ENCODE peak calls at places on chromosomes 16 and 17, in nine cellular contexts. W is effector memory CD4-positive, alpha-beta T cell; Q is tibial nerve; P is CD8-positive, alpha-beta memory T cell; R is uterus; X is heart left ventricle; L is IMR-90; S is SK-N-SH; Y is WERI-Rb-1. J is an unnamed sample. For H3K36me3, the result is how much of the 10 kb centered on the place peaks cover.

GRCh38 chr16:51540259-51540658 is 389.2 kb upstream of the SALL1 start:
- DNase-seq in P (no peak), Y (no peak), L (peak), W (no peak), X (no peak), Q (no peak), S (no peak), R (no peak), J (no peak)

GRCh38 chr16:75000481-75001081 is 1.8 kb downstream of the ZNRF1 start:
- DNase-seq in Q (no peak), Y (no peak), W (no peak), R (no peak), L (peak), S (peak), P (no peak), X (peak), J (peak)

GRCh38 chr17:19304209-19304608 is 58.3 kb downstream of the B9D1 start:
- DNase-seq in W (no peak), P (no peak), L (peak), Q (peak), Y (no peak), S (no peak), X (peak), R (peak), J (no peak)

GRCh38 chr17:41785091-41785875 is 1.2 kb downstream of the JUP start:
- DNase-seq in P (no peak), X (peak), L (no peak), S (peak), Y (no peak), W (no peak), Q (no peak), R (no peak), J (peak)

GRCh38 chr17:33404070-33404770 is 111.1 kb upstream of the ASIC2 start:
- DNase-seq in P (no peak), Y (peak), X (no peak), W (no peak), Q (no peak), S (no peak), L (no peak), R (no peak), J (no peak)

GRCh38 chr16:78642621-78643285 is 543.3 kb downstream of the WWOX start:
- DNase-seq in Y (no peak), L (no peak), Q (no peak), P (no peak), R (no peak), S (no peak), W (no peak), X (no peak), J (no peak)

GRCh38 chr16:8120001-8120400 is 470.3 kb downstream of the TMEM114 start:
- DNase-seq in S (no peak), R (no peak), W (no peak), P (no peak), Q (no peak), L (no peak), X (no peak), Y (no peak), J (no peak)

GRCh38 chr17:71713846-71714245 is 407.0 kb upstream of the SOX9 start:
- DNase-seq in S (no peak), X (no peak), Q (no peak), P (no peak), W (no peak), Y (no peak), R (no peak), L (no peak), J (no peak)

GRCh38 chr16:22849517-22849916 is 35.6 kb downstream of the HS3ST2 start:
- DNase-seq in Q (no peak), L (no peak), X (no peak), S (no peak), R (no peak), W (no peak), Y (no peak), P (no peak), J (no peak)

GRCh38 chr17:83057397-83057761 is 22.0 kb upstream of the METRNL start:
- DNase-seq in W (no peak), Q (peak), P (no peak), S (peak), R (no peak), Y (peak), X (no peak), L (no peak), J (peak)

GRCh38 chr17:16917995-16918394 is 53.9 kb downstream of the TNFRSF13B start:
- DNase-seq in Q (no peak), P (no peak), W (no peak), Y (no peak), S (no peak), L (no peak), X (no peak), R (no peak), J (no peak)

GRCh38 chr16:48413291-48413690 is 28.1 kb upstream of the SIAH1 start:
- DNase-seq in P (no peak), S (no peak), W (no peak), Y (no peak), L (no peak), R (no peak), Q (no peak), X (no peak), J (no peak)

GRCh38 chr17:59851431-59852375 is 41.0 kb downstream of the TUBD1 start:
- DNase-seq in W (no peak), P (no peak), S (no peak), X (no peak), Q (peak), L (peak), Y (no peak), R (peak), J (no peak)

GRCh38 chr17:21161498-21162393 is 35.0 kb downstream of the DHRS7B start:
- DNase-seq in Q (no peak), P (no peak), Y (no peak), R (no peak), W (no peak), S (no peak), X (no peak), L (peak), J (no peak)

GRCh38 chr17:38667099-38667786 is 7.5 kb downstream of the EPOP start:
- DNase-seq in Q (peak), S (peak), L (peak), W (peak), R (peak), P (peak), X (peak), Y (peak), J (peak)

GRCh38 chr17:78351449-78352006 is 8.3 kb downstream of the SOCS3 start:
- DNase-seq in L (peak), R (peak), W (no peak), P (no peak), Y (no peak), S (no peak), Q (peak), X (peak), J (peak)

GRCh38 chr17:56431736-56432135 is 161.8 kb upstream of the NOG start:
- DNase-seq in S (no peak), X (no peak), Y (no peak), L (peak), R (no peak), Q (no peak), W (no peak), P (no peak), J (peak)

GRCh38 chr17:3667366-3668278 is 756 bp downstream of the TAX1BP3 start:
- DNase-seq in R (peak), P (no peak), S (peak), W (no peak), Y (peak), L (peak), Q (peak), X (peak), J (peak)

GRCh38 chr16:11877374-11877773 is 26.0 kb upstream of the RSL1D1 start:
- DNase-seq in L (peak), Q (no peak), X (no peak), S (no peak), P (no peak), W (no peak), R (no peak), Y (no peak), J (no peak)

GRCh38 chr17:37488607-37489196 is 989 bp upstream of the DUSP14 start:
- DNase-seq in W (peak), P (peak), Y (peak), R (peak), S (peak), Q (peak), X (peak), L (peak), J (peak)

GRCh38 chr16:73124665-73125064 is 76.7 kb upstream of the ZFHX3 start:
- DNase-seq in S (no peak), P (no peak), Q (no peak), W (no peak), X (no peak), R (no peak), Y (no peak), L (no peak), J (no peak)

GRCh38 chr17:62760059-62760887 is 47.8 kb downstream of the MARCHF10 start:
- DNase-seq in L (peak), Y (no peak), P (no peak), Q (no peak), R (no peak), X (no peak), S (no peak), W (no peak), J (no peak)

GRCh38 chr17:79797492-79798295 is 817 bp upstream of the CBX8 start:
- DNase-seq in W (no peak), R (no peak), X (no peak), Y (peak), S (peak), Q (no peak), L (no peak), P (peak), J (no peak)

GRCh38 chr17:16886655-16887322 is 85.1 kb downstream of the TNFRSF13B start:
- DNase-seq in Y (no peak), W (no peak), Q (no peak), X (no peak), S (no peak), R (no peak), P (no peak), L (no peak), J (no peak)

GRCh38 chr16:52546291-52546941 is 527 bp downstream of the TOX3 start:
- DNase-seq in X (no peak), Q (no peak), S (peak), R (no peak), P (no peak), W (no peak), Y (peak), L (no peak), J (peak)

GRCh38 chr17:76033139-76033538 is 6.0 kb upstream of the EVPL start:
- DNase-seq in L (no peak), P (no peak), R (no peak), Y (no peak), X (no peak), S (no peak), W (no peak), Q (no peak), J (no peak)

GRCh38 chr17:76036497-76037380 is 9.6 kb upstream of the EVPL start:
- DNase-seq in Q (no peak), R (no peak), Y (no peak), L (peak), S (peak), X (no peak), P (no peak), W (no peak), J (peak)

GRCh38 chr17:76039121-76039520 is 12.0 kb upstream of the EVPL start:
- DNase-seq in Y (peak), S (no peak), P (no peak), X (no peak), Q (no peak), L (peak), W (no peak), R (peak), J (peak)

GRCh38 chr17:76034433-76035185 is 7.5 kb upstream of the EVPL start:
- DNase-seq in L (no peak), P (no peak), W (no peak), Q (no peak), R (no peak), X (no peak), Y (no peak), S (no peak), J (no peak)

GRCh38 chr17:76038050-76038449 is 10.9 kb upstream of the EVPL start:
- DNase-seq in Y (no peak), W (no peak), P (no peak), X (no peak), R (no peak), S (no peak), Q (no peak), L (peak), J (no peak)
- H3K36me3 ChIP-seq in Y (half or more), W (half or more), P (under half), X (half or more), R (under half), S (under half), Q (under half), L (under half), J (under half)

GRCh38 chr16:3087836-3088235 is 11.3 kb downstream of the ZSCAN10 start:
- DNase-seq in P (no peak), X (peak), L (no peak), W (no peak), S (no peak), Y (no peak), Q (no peak), R (no peak), J (peak)

GRCh38 chr16:3088450-3088849 is 10.6 kb downstream of the ZSCAN10 start:
- DNase-seq in X (no peak), Q (no peak), L (no peak), S (no peak), P (no peak), Y (no peak), R (no peak), W (no peak), J (peak)

GRCh38 chr16:3088925-3089716 is 10.0 kb downstream of the ZSCAN10 start:
- DNase-seq in R (no peak), S (no peak), Q (no peak), W (no peak), X (no peak), P (no peak), Y (no peak), L (no peak), J (peak)

GRCh38 chr16:3091551-3091950 is 7.5 kb downstream of the ZSCAN10 start:
- DNase-seq in W (no peak), L (no peak), X (no peak), P (no peak), Q (no peak), S (no peak), Y (no peak), R (no peak), J (no peak)

DNA sequence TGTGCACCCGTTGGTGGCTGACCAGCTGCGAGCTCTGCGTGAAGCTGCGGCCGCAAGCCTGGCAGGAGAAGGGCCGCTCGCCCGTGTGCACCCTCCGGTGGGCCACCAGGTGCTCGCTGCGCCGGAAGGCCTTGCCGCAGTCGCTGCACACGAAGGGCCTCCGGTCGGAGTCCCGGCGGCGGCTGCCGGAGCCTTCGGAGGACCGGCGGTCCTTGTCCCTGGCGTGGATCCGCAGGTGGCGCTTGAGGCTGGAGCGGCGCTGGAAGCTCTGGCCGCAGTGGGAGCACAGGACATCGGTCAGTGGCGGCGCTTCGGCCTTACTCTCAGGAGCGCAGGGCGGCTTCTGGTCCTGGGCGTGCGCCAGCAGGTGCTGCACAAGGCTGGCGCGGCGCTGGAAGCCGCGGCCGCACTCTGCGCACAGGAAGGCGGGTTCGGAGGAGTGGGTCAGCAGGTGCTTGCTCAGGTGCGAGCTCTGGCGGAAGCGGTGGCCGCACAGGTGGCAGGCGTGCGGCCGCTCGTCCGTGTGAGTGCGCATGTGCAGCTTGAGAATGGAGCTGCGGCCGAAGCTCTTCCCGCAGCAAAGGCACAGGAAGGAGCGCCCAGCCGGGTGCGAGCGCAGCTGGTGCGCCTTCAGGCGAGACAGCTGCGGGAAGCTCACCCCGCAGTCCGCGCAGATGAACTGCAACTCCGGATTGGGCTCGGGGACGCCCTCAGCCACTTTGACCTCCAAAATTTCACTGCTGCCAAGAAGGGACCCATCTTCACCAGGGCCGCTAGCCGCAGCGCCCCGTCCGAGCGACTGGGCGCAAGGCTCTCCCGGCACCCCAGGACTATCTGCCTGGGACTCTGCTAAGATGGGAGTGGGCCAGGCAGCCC is 9.1 kb downstream of the ZSCAN10 start:
- DNase-seq in Q (no peak), P (no peak), S (peak), Y (no peak), W (no peak), L (no peak), X (no peak), R (no peak), J (peak)
- H3K36me3 ChIP-seq in Q (under half), P (under half), S (under half), Y (under half), W (under half), L (under half), X (under half), R (under half), J (under half)

DNA sequence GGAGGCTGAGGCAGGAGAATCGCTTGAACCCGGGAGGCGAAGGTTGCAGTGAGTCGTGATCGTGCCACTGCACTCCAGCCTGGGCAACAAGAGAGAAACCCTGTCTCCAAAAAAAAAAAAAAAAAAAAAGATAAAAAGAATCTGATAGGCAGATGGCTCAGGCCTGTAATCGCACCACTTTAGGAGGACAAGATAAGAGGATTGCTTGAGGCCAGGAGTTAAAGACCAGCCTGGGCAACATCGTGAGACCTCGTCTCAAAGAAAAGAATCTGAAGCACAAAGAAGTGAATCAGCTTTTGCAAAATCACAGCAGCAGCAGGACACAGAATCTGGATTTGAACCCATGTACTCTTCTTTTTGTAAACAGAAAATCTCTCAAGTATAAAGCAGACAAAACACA is 7.6 kb downstream of the NOB1 start:
- DNase-seq in X (no peak), W (no peak), P (no peak), L (no peak), R (no peak), S (no peak), Y (peak), Q (no peak), J (no peak)
- H3K36me3 ChIP-seq in X (half or more), W (half or more), P (half or more), L (half or more), R (under half), S (half or more), Y (half or more), Q (under half), J (half or more)

GRCh38 chr17:63831505-63831904 is 4.0 kb upstream of the FTSJ3 start:
- DNase-seq in X (no peak), S (no peak), R (no peak), L (no peak), P (no peak), W (no peak), Y (no peak), Q (no peak), J (no peak)
- H3K36me3 ChIP-seq in X (half or more), S (half or more), R (under half), L (half or more), P (half or more), W (half or more), Y (half or more), Q (under half), J (half or more)

GRCh38 chr16:66614161-66614802 is 9.8 kb downstream of the CMTM3 start:
- DNase-seq in L (no peak), W (no peak), P (no peak), S (no peak), Q (no peak), Y (no peak), R (no peak), X (no peak), J (no peak)

GRCh38 chr16:66612422-66612821 is 7.9 kb downstream of the CMTM3 start:
- DNase-seq in P (no peak), W (no peak), L (no peak), R (no peak), X (no peak), Q (no peak), S (no peak), Y (no peak), J (no peak)

GRCh38 chr16:66608241-66609138 is 4.0 kb downstream of the CMTM3 start:
- DNase-seq in X (peak), P (peak), L (peak), Y (peak), W (peak), S (peak), Q (peak), R (peak), J (peak)

GRCh38 chr16:66609139-66609510 is 4.6 kb downstream of the CMTM3 start:
- DNase-seq in W (no peak), L (no peak), S (no peak), X (no peak), Q (no peak), Y (no peak), P (no peak), R (no peak), J (no peak)

DNA sequence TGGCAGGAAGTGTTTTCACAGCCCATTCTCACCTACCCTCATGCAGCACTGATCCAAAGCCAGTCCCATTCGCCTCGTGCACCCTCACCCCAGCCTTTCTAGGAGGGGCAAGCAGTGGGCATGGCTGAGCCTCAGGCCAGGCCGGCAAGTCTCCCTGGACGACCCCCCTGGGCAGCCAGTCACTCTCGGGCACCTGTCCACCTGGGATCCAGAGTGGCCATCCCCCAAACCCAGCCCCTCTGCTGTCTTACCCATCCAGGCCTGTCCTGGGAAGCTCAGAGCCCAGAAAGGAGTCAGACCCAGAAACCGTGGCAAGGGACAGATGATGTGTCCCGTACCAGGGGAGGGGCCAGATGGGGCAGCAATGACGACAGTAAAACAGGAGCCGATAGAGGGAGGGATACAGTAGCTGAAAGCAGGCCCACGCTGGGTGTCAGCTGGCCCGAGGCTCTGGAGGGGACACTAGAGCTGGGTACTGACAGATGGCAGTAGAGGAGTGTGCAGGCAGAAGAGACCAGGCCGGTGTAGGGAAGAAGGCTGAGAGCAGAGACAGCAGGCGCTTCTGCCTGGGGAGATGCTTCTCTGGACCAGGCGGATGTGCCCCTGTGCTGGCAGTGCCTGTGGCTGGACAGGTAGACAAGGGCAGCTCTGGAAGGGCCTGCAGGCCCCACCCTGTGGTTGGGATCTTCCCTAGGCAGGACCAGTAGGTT is 5.8 kb downstream of the CMTM3 start:
- DNase-seq in Y (peak), Q (no peak), X (no peak), L (no peak), W (no peak), R (no peak), P (no peak), S (no peak), J (no peak)
- H3K36me3 ChIP-seq in Y (half or more), Q (under half), X (half or more), L (half or more), W (under half), R (under half), P (under half), S (under half), J (under half)

DNA sequence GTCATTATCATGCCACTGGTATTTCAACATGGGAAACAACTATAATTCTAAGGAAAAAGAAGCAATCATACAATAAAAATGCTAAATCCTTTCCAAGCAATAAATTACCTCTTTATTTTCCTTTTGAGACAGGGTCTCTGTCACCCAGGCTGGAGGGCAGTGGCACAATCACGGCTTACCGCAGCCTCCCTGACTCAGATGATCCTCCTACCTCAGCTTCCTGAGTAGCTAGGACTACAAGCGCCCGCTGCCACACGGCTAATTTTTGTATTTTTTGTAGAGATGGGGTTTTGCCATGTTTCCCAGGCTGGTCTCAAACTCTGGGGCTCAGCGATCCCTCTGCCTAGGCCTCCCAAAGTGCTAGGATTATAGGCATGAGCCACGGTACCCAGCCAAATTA is 24.1 kb downstream of the CNOT1 start:
- DNase-seq in Q (no peak), W (no peak), X (no peak), L (no peak), R (no peak), P (no peak), S (no peak), Y (no peak), J (no peak)
- H3K36me3 ChIP-seq in Q (under half), W (under half), X (under half), L (under half), R (under half), P (under half), S (under half), Y (under half), J (under half)

J was measured in H7.